ENCODE peak calls at places on chromosomes 6 and 20, in ten cellular contexts. One of them, this sample, is unnamed.

GRCh38 chr20:35093245-35093884 is 758 bp upstream of the TRPC4AP start:
- DNase-seq in WTC11: no peak
- DNase-seq in activated CD4-positive, CD25-positive, alpha-beta regulatory T cell: no peak
- DNase-seq in HCEC 1CT: peak; percentile 81
- DNase-seq in NCI-H774: no peak
- DNase-seq in GDM1: no peak
- DNase-seq in NCI-H1436 treated with DMSO at 0.1 percent for 48 hours: no peak
- DNase-seq in ELR: peak; percentile 88
- DNase-seq in 8988T: no peak
- DNase-seq in HTR-8/SVneo: peak; percentile 54
- DNase-seq in this sample: peak; percentile 85

GRCh38 chr6:120556491-120556890 is 777.8 kb downstream of the TBC1D32 start:
- DNase-seq in activated CD4-positive, CD25-positive, alpha-beta regulatory T cell: no peak
- DNase-seq in GDM1: no peak
- DNase-seq in NCI-H1436 treated with DMSO at 0.1 percent for 48 hours: no peak
- DNase-seq in WTC11: no peak
- DNase-seq in ELR: no peak
- DNase-seq in HTR-8/SVneo: no peak
- DNase-seq in 8988T: no peak
- DNase-seq in NCI-H774: peak; percentile 75
- DNase-seq in HCEC 1CT: no peak
- DNase-seq in this sample: no peak

GRCh38 chr20:8060977-8061376 is 41.4 kb upstream of the TMX4 start:
- DNase-seq in ELR: no peak
- DNase-seq in WTC11: no peak
- DNase-seq in GDM1: no peak
- DNase-seq in HTR-8/SVneo: no peak
- DNase-seq in 8988T: no peak
- DNase-seq in NCI-H1436 treated with DMSO at 0.1 percent for 48 hours: no peak
- DNase-seq in NCI-H774: no peak
- DNase-seq in activated CD4-positive, CD25-positive, alpha-beta regulatory T cell: no peak
- DNase-seq in HCEC 1CT: no peak
- DNase-seq in this sample: no peak

GRCh38 chr6:107019047-107019446 is 9.0 kb upstream of the MTRES1 start:
- DNase-seq in NCI-H774: no peak
- DNase-seq in HTR-8/SVneo: no peak
- DNase-seq in 8988T: no peak
- DNase-seq in ELR: no peak
- DNase-seq in NCI-H1436 treated with DMSO at 0.1 percent for 48 hours: no peak
- DNase-seq in activated CD4-positive, CD25-positive, alpha-beta regulatory T cell: no peak
- DNase-seq in HCEC 1CT: no peak
- DNase-seq in GDM1: no peak
- DNase-seq in WTC11: no peak
- DNase-seq in this sample: no peak

GRCh38 chr20:31747640-31748039 is 8.6 kb downstream of the TPX2 start:
- DNase-seq in NCI-H774: no peak
- DNase-seq in NCI-H1436 treated with DMSO at 0.1 percent for 48 hours: no peak
- DNase-seq in HCEC 1CT: no peak
- DNase-seq in ELR: no peak
- DNase-seq in HTR-8/SVneo: no peak
- DNase-seq in WTC11: no peak
- DNase-seq in GDM1: no peak
- DNase-seq in 8988T: no peak
- DNase-seq in activated CD4-positive, CD25-positive, alpha-beta regulatory T cell: no peak
- DNase-seq in this sample: no peak

GRCh38 chr6:14545496-14545895 is 427.9 kb downstream of the CD83 start:
- DNase-seq in NCI-H774: no peak
- DNase-seq in activated CD4-positive, CD25-positive, alpha-beta regulatory T cell: no peak
- DNase-seq in GDM1: no peak
- DNase-seq in NCI-H1436 treated with DMSO at 0.1 percent for 48 hours: no peak
- DNase-seq in HTR-8/SVneo: no peak
- DNase-seq in 8988T: no peak
- DNase-seq in ELR: no peak
- DNase-seq in WTC11: no peak
- DNase-seq in HCEC 1CT: no peak
- DNase-seq in this sample: no peak

GRCh38 chr6:14452567-14453527 is 335.3 kb downstream of the CD83 start:
- DNase-seq in HCEC 1CT: no peak
- DNase-seq in WTC11: no peak
- DNase-seq in NCI-H774: no peak
- DNase-seq in HTR-8/SVneo: no peak
- DNase-seq in activated CD4-positive, CD25-positive, alpha-beta regulatory T cell: no peak
- DNase-seq in NCI-H1436 treated with DMSO at 0.1 percent for 48 hours: no peak
- DNase-seq in GDM1: peak; percentile 100
- DNase-seq in ELR: no peak
- DNase-seq in 8988T: no peak
- DNase-seq in this sample: no peak

GRCh38 chr6:167963589-167964057 is 33.8 kb upstream of the KIF25 start:
- DNase-seq in activated CD4-positive, CD25-positive, alpha-beta regulatory T cell: no peak
- DNase-seq in ELR: no peak
- DNase-seq in HCEC 1CT: no peak
- DNase-seq in NCI-H774: no peak
- DNase-seq in WTC11: no peak
- DNase-seq in 8988T: no peak
- DNase-seq in GDM1: no peak
- DNase-seq in NCI-H1436 treated with DMSO at 0.1 percent for 48 hours: no peak
- DNase-seq in HTR-8/SVneo: no peak
- DNase-seq in this sample: no peak

GRCh38 chr20:37901667-37902503 is 1.0 kb upstream of the VSTM2L start:
- DNase-seq in NCI-H1436 treated with DMSO at 0.1 percent for 48 hours: no peak
- DNase-seq in NCI-H774: peak; percentile 43
- DNase-seq in WTC11: peak; percentile 49
- DNase-seq in 8988T: peak; percentile 89
- DNase-seq in HCEC 1CT: peak; percentile 83
- DNase-seq in activated CD4-positive, CD25-positive, alpha-beta regulatory T cell: no peak
- DNase-seq in GDM1: no peak
- DNase-seq in HTR-8/SVneo: peak; percentile 82
- DNase-seq in ELR: peak; percentile 59
- DNase-seq in this sample: peak; percentile 55

GRCh38 chr6:144149894-144150672 is at the start of gene STX11:
- DNase-seq in WTC11: peak; percentile 64
- DNase-seq in NCI-H1436 treated with DMSO at 0.1 percent for 48 hours: no peak
- DNase-seq in 8988T: peak; percentile 36
- DNase-seq in activated CD4-positive, CD25-positive, alpha-beta regulatory T cell: peak; percentile 68
- DNase-seq in HCEC 1CT: peak; percentile 49
- DNase-seq in GDM1: peak; percentile 72
- DNase-seq in ELR: peak; percentile 74
- DNase-seq in NCI-H774: peak; percentile 51
- DNase-seq in HTR-8/SVneo: peak; percentile 56
- DNase-seq in this sample: peak; percentile 63

GRCh38 chr20:59603727-59604608 is at the start of gene PHACTR3:
- DNase-seq in WTC11: peak; percentile 53
- DNase-seq in NCI-H774: no peak
- DNase-seq in GDM1: no peak
- DNase-seq in activated CD4-positive, CD25-positive, alpha-beta regulatory T cell: no peak
- DNase-seq in 8988T: no peak
- DNase-seq in HCEC 1CT: no peak
- DNase-seq in ELR: no peak
- DNase-seq in NCI-H1436 treated with DMSO at 0.1 percent for 48 hours: no peak
- DNase-seq in HTR-8/SVneo: no peak
- DNase-seq in this sample: no peak

GRCh38 chr6:50724381-50725124 is 11.2 kb downstream of the TFAP2D start:
- DNase-seq in NCI-H1436 treated with DMSO at 0.1 percent for 48 hours: no peak
- DNase-seq in 8988T: no peak
- DNase-seq in activated CD4-positive, CD25-positive, alpha-beta regulatory T cell: no peak
- DNase-seq in NCI-H774: no peak
- DNase-seq in HCEC 1CT: no peak
- DNase-seq in WTC11: peak; percentile 48
- DNase-seq in HTR-8/SVneo: no peak
- DNase-seq in GDM1: no peak
- DNase-seq in ELR: no peak
- DNase-seq in this sample: no peak

GRCh38 chr20:31708839-31709534 is 13.7 kb downstream of the BCL2L1 start:
- DNase-seq in NCI-H1436 treated with DMSO at 0.1 percent for 48 hours: no peak
- DNase-seq in GDM1: no peak
- DNase-seq in NCI-H774: peak; percentile 92
- DNase-seq in 8988T: no peak
- DNase-seq in HCEC 1CT: no peak
- DNase-seq in HTR-8/SVneo: no peak
- DNase-seq in WTC11: no peak
- DNase-seq in activated CD4-positive, CD25-positive, alpha-beta regulatory T cell: no peak
- DNase-seq in ELR: no peak
- DNase-seq in this sample: no peak

GRCh38 chr6:89678531-89678930 is 40.0 kb upstream of the LYRM2 start:
- DNase-seq in ELR: no peak
- DNase-seq in HCEC 1CT: no peak
- DNase-seq in NCI-H1436 treated with DMSO at 0.1 percent for 48 hours: no peak
- DNase-seq in activated CD4-positive, CD25-positive, alpha-beta regulatory T cell: no peak
- DNase-seq in GDM1: no peak
- DNase-seq in WTC11: no peak
- DNase-seq in NCI-H774: no peak
- DNase-seq in 8988T: no peak
- DNase-seq in HTR-8/SVneo: no peak
- DNase-seq in this sample: no peak

GRCh38 chr6:170522565-170523183 is 30.4 kb downstream of the PSMB1 start:
- DNase-seq in NCI-H774: peak; percentile 47
- DNase-seq in activated CD4-positive, CD25-positive, alpha-beta regulatory T cell: no peak
- DNase-seq in WTC11: peak; percentile 62
- DNase-seq in 8988T: no peak
- DNase-seq in HTR-8/SVneo: no peak
- DNase-seq in ELR: peak; percentile 32
- DNase-seq in GDM1: peak; percentile 32
- DNase-seq in NCI-H1436 treated with DMSO at 0.1 percent for 48 hours: no peak
- DNase-seq in HCEC 1CT: peak; percentile 15
- DNase-seq in this sample: peak; percentile 5

GRCh38 chr6:163725008-163725941 is 310.8 kb downstream of the QKI start:
- DNase-seq in HCEC 1CT: no peak
- DNase-seq in GDM1: no peak
- DNase-seq in ELR: no peak
- DNase-seq in activated CD4-positive, CD25-positive, alpha-beta regulatory T cell: no peak
- DNase-seq in WTC11: no peak
- DNase-seq in NCI-H774: no peak
- DNase-seq in HTR-8/SVneo: no peak
- DNase-seq in 8988T: no peak
- DNase-seq in NCI-H1436 treated with DMSO at 0.1 percent for 48 hours: no peak
- DNase-seq in this sample: no peak

GRCh38 chr6:84026721-84027164 is 6.8 kb upstream of the MRAP2 start:
- DNase-seq in ELR: no peak
- DNase-seq in NCI-H774: no peak
- DNase-seq in GDM1: no peak
- DNase-seq in 8988T: no peak
- DNase-seq in HTR-8/SVneo: no peak
- DNase-seq in activated CD4-positive, CD25-positive, alpha-beta regulatory T cell: no peak
- DNase-seq in HCEC 1CT: no peak
- DNase-seq in NCI-H1436 treated with DMSO at 0.1 percent for 48 hours: no peak
- DNase-seq in WTC11: no peak
- DNase-seq in this sample: no peak

GRCh38 chr6:82917346-82918064 is 148.1 kb downstream of the UBE3D start:
- DNase-seq in GDM1: no peak
- DNase-seq in WTC11: no peak
- DNase-seq in 8988T: no peak
- DNase-seq in HCEC 1CT: no peak
- DNase-seq in HTR-8/SVneo: no peak
- DNase-seq in ELR: no peak
- DNase-seq in activated CD4-positive, CD25-positive, alpha-beta regulatory T cell: no peak
- DNase-seq in NCI-H1436 treated with DMSO at 0.1 percent for 48 hours: no peak
- DNase-seq in NCI-H774: no peak
- DNase-seq in this sample: no peak

GRCh38 chr20:35665949-35666288 is 1.2 kb upstream of the CPNE1 start:
- DNase-seq in GDM1: no peak
- DNase-seq in ELR: no peak
- DNase-seq in NCI-H1436 treated with DMSO at 0.1 percent for 48 hours: no peak
- DNase-seq in WTC11: no peak
- DNase-seq in NCI-H774: no peak
- DNase-seq in HCEC 1CT: no peak
- DNase-seq in 8988T: no peak
- DNase-seq in activated CD4-positive, CD25-positive, alpha-beta regulatory T cell: no peak
- DNase-seq in HTR-8/SVneo: no peak
- DNase-seq in this sample: no peak

GRCh38 chr6:71289039-71289801 is 609 bp downstream of the OGFRL1 start:
- DNase-seq in GDM1: peak; percentile 20
- DNase-seq in activated CD4-positive, CD25-positive, alpha-beta regulatory T cell: no peak
- DNase-seq in NCI-H1436 treated with DMSO at 0.1 percent for 48 hours: no peak
- DNase-seq in HTR-8/SVneo: no peak
- DNase-seq in WTC11: peak; percentile 50
- DNase-seq in 8988T: peak; percentile 23
- DNase-seq in NCI-H774: peak; percentile 25
- DNase-seq in HCEC 1CT: no peak
- DNase-seq in ELR: peak; percentile 51
- DNase-seq in this sample: peak; percentile 37

GRCh38 chr6:30799210-30799609 is 54.9 kb upstream of the IER3 start:
- DNase-seq in HTR-8/SVneo: no peak
- DNase-seq in NCI-H1436 treated with DMSO at 0.1 percent for 48 hours: no peak
- DNase-seq in NCI-H774: no peak
- DNase-seq in ELR: no peak
- DNase-seq in WTC11: no peak
- DNase-seq in 8988T: no peak
- DNase-seq in activated CD4-positive, CD25-positive, alpha-beta regulatory T cell: no peak
- DNase-seq in HCEC 1CT: no peak
- DNase-seq in GDM1: no peak
- DNase-seq in this sample: no peak

GRCh38 chr20:54716169-54716747 is 240.9 kb downstream of the DOK5 start:
- DNase-seq in NCI-H1436 treated with DMSO at 0.1 percent for 48 hours: no peak
- DNase-seq in ELR: no peak
- DNase-seq in HCEC 1CT: no peak
- DNase-seq in WTC11: no peak
- DNase-seq in HTR-8/SVneo: no peak
- DNase-seq in 8988T: no peak
- DNase-seq in activated CD4-positive, CD25-positive, alpha-beta regulatory T cell: no peak
- DNase-seq in GDM1: no peak
- DNase-seq in NCI-H774: no peak
- DNase-seq in this sample: no peak

GRCh38 chr6:79868098-79868722 is 79.1 kb downstream of the ELOVL4 start:
- DNase-seq in 8988T: peak; percentile 21
- DNase-seq in ELR: peak; percentile 75
- DNase-seq in NCI-H774: peak; percentile 86
- DNase-seq in activated CD4-positive, CD25-positive, alpha-beta regulatory T cell: no peak
- DNase-seq in GDM1: peak; percentile 8
- DNase-seq in HCEC 1CT: peak; percentile 54
- DNase-seq in WTC11: no peak
- DNase-seq in HTR-8/SVneo: peak; percentile 59
- DNase-seq in NCI-H1436 treated with DMSO at 0.1 percent for 48 hours: peak; percentile 48
- DNase-seq in this sample: peak; percentile 69

GRCh38 chr6:154164397-154164796 is 125.4 kb downstream of the OPRM1 start:
- DNase-seq in NCI-H1436 treated with DMSO at 0.1 percent for 48 hours: no peak
- DNase-seq in ELR: no peak
- DNase-seq in HTR-8/SVneo: no peak
- DNase-seq in 8988T: no peak
- DNase-seq in activated CD4-positive, CD25-positive, alpha-beta regulatory T cell: no peak
- DNase-seq in HCEC 1CT: peak; percentile 22
- DNase-seq in GDM1: no peak
- DNase-seq in WTC11: no peak
- DNase-seq in NCI-H774: no peak
- DNase-seq in this sample: no peak

GRCh38 chr6:117481278-117481925 is 1.1 kb upstream of the DCBLD1 start:
- DNase-seq in NCI-H774: no peak
- DNase-seq in WTC11: peak; percentile 28
- DNase-seq in GDM1: no peak
- DNase-seq in HTR-8/SVneo: no peak
- DNase-seq in activated CD4-positive, CD25-positive, alpha-beta regulatory T cell: no peak
- DNase-seq in ELR: no peak
- DNase-seq in 8988T: no peak
- DNase-seq in NCI-H1436 treated with DMSO at 0.1 percent for 48 hours: no peak
- DNase-seq in HCEC 1CT: no peak
- DNase-seq in this sample: no peak

GRCh38 chr6:147392917-147393625 is 115.4 kb upstream of the SAMD5 start:
- DNase-seq in activated CD4-positive, CD25-positive, alpha-beta regulatory T cell: no peak
- DNase-seq in HCEC 1CT: no peak
- DNase-seq in NCI-H774: no peak
- DNase-seq in WTC11: no peak
- DNase-seq in ELR: no peak
- DNase-seq in GDM1: no peak
- DNase-seq in NCI-H1436 treated with DMSO at 0.1 percent for 48 hours: no peak
- DNase-seq in HTR-8/SVneo: no peak
- DNase-seq in 8988T: no peak
- DNase-seq in this sample: no peak

GRCh38 chr6:107401573-107401972 is 57.8 kb downstream of the PDSS2 start:
- DNase-seq in HTR-8/SVneo: no peak
- DNase-seq in GDM1: no peak
- DNase-seq in NCI-H1436 treated with DMSO at 0.1 percent for 48 hours: no peak
- DNase-seq in ELR: no peak
- DNase-seq in HCEC 1CT: no peak
- DNase-seq in NCI-H774: no peak
- DNase-seq in WTC11: no peak
- DNase-seq in activated CD4-positive, CD25-positive, alpha-beta regulatory T cell: no peak
- DNase-seq in 8988T: no peak
- DNase-seq in this sample: no peak

GRCh38 chr6:132797975-132798819 is at the start of gene SLC18B1:
- DNase-seq in 8988T: no peak
- DNase-seq in WTC11: peak; percentile 75
- DNase-seq in HCEC 1CT: peak; percentile 37
- DNase-seq in NCI-H774: peak; percentile 62
- DNase-seq in NCI-H1436 treated with DMSO at 0.1 percent for 48 hours: no peak
- DNase-seq in activated CD4-positive, CD25-positive, alpha-beta regulatory T cell: peak; percentile 16
- DNase-seq in GDM1: no peak
- DNase-seq in ELR: peak; percentile 68
- DNase-seq in HTR-8/SVneo: peak; percentile 62
- DNase-seq in this sample: peak; percentile 36